ENCODE peak calls at places on chromosomes 11 and 22, in eight cellular contexts. N is EH; O is naive thymus-derived CD4-positive, alpha-beta T cell; D is Peyer's patch; W is cardiac fibroblast; R is iPS-NIHi11; E is AG09309; K is fibroblast of gingiva. S is an unnamed sample.
A peak's percentile ranks its signal among the peaks of the same experiment; 100 is the strongest.

GRCh38 chr11:69538840-69539239 is 57.4 kb downstream of the LINC01488 start:
- DNase-seq in N (no peak), O (no peak), D (no peak), W (no peak), R (no peak), E (no peak), K (no peak), S (no peak)

GRCh38 chr11:46664612-46665011 is 35.8 kb downstream of the ARHGAP1 start:
- DNase-seq in N (no peak), O (no peak), D (no peak), W (no peak), R (no peak), E (no peak), K (no peak), S (no peak)

GRCh38 chr11:45102810-45103621 is 43.4 kb upstream of the PRDM11 start:
- DNase-seq in N (peak; percentile 94), O (peak; percentile 61), D (peak; percentile 77), W (peak; percentile 91), R (peak; percentile 86), E (peak; percentile 57), K (peak; percentile 57), S (peak; percentile 54)

GRCh38 chr11:125871391-125872137 is 15.9 kb upstream of the HYLS1 start:
- DNase-seq in N (peak; percentile 49), O (peak; percentile 35), D (no peak), W (peak; percentile 60), R (peak; percentile 67), E (no peak), K (no peak), S (no peak)

GRCh38 chr11:77212314-77213007 is 84.4 kb downstream of the MYO7A start:
- DNase-seq in N (no peak), O (no peak), D (no peak), W (no peak), R (no peak), E (no peak), K (no peak), S (no peak)

GRCh38 chr11:73342633-73343032 is 33.6 kb upstream of the RELT start:
- DNase-seq in N (no peak), O (no peak), D (no peak), W (no peak), R (peak; percentile 77), E (no peak), K (no peak), S (no peak)

GRCh38 chr11:130001491-130002351 is 914 bp downstream of the PRDM10 start:
- DNase-seq in N (peak; percentile 35), O (peak; percentile 22), D (peak; percentile 64), W (peak; percentile 45), R (peak; percentile 48), E (no peak), K (peak; percentile 13), S (peak; percentile 48)

GRCh38 chr22:23796461-23796860 is 9.7 kb downstream of the SMARCB1 start:
- DNase-seq in N (peak; percentile 54), O (no peak), D (no peak), W (no peak), R (no peak), E (peak; percentile 57), K (peak; percentile 69), S (no peak)

GRCh38 chr11:27926056-27926455 is 181.9 kb downstream of the KIF18A start:
- DNase-seq in N (peak; percentile 56), O (no peak), D (no peak), W (no peak), R (no peak), E (no peak), K (no peak), S (no peak)

GRCh38 chr11:110971110-110971509 is 258.9 kb upstream of the ARHGAP20 start:
- DNase-seq in N (peak; percentile 89), O (no peak), D (no peak), W (peak; percentile 66), R (no peak), E (peak; percentile 67), K (peak; percentile 31), S (no peak)

GRCh38 chr22:38973289-38974169 is 8.6 kb upstream of the APOBEC3B start:
- DNase-seq in N (peak; percentile 23), O (peak; percentile 54), D (peak; percentile 80), W (peak; percentile 48), R (peak; percentile 85), E (no peak), K (no peak), S (peak; percentile 21)

GRCh38 chr22:45923812-45924211 is 53.1 kb downstream of the WNT7B start:
- DNase-seq in N (no peak), O (no peak), D (no peak), W (no peak), R (no peak), E (no peak), K (no peak), S (no peak)

GRCh38 chr11:94910779-94911178 is 62.6 kb downstream of the CWC15 start:
- DNase-seq in N (peak; percentile 85), O (no peak), D (no peak), W (peak; percentile 48), R (no peak), E (peak; percentile 73), K (peak; percentile 85), S (no peak)

GRCh38 chr11:44638032-44638431 is 72.6 kb downstream of the CD82 start:
- DNase-seq in N (no peak), O (no peak), D (peak; percentile 50), W (no peak), R (no peak), E (no peak), K (no peak), S (no peak)

GRCh38 chr11:14916403-14916802 is 24.4 kb upstream of the CYP2R1 start:
- DNase-seq in N (no peak), O (no peak), D (no peak), W (no peak), R (no peak), E (no peak), K (peak; percentile 63), S (no peak)

GRCh38 chr11:64292458-64293254 is 1.6 kb downstream of the KCNK4 start:
- DNase-seq in N (no peak), O (no peak), D (no peak), W (no peak), R (peak; percentile 45), E (no peak), K (no peak), S (peak; percentile 33)

GRCh38 chr11:35158371-35159081 is 19.6 kb downstream of the CD44 start:
- DNase-seq in N (peak; percentile 60), O (no peak), D (peak; percentile 51), W (no peak), R (no peak), E (no peak), K (peak; percentile 92), S (no peak)

GRCh38 chr11:7657306-7658025 is 15.8 kb downstream of the CYB5R2 start:
- DNase-seq in N (peak; percentile 77), O (no peak), D (peak; percentile 78), W (peak; percentile 76), R (peak; percentile 78), E (no peak), K (peak; percentile 69), S (no peak)

GRCh38 chr11:86162257-86162656 is 82.3 kb upstream of the EED start:
- DNase-seq in N (peak; percentile 94), O (no peak), D (peak; percentile 53), W (peak; percentile 89), R (no peak), E (peak; percentile 66), K (peak; percentile 80), S (no peak)

GRCh38 chr11:96338910-96339703 is 3.9 kb downstream of the MAML2 start:
- DNase-seq in N (peak; percentile 61), O (peak; percentile 40), D (peak; percentile 75), W (peak; percentile 92), R (no peak), E (no peak), K (peak; percentile 47), S (no peak)

S was measured in stimulated activated naive CD4-positive, alpha-beta T cell.